ENCODE peak calls at places on chromosomes 3 and 15, in four cellular contexts. One of them, this sample, is unnamed. For H3K36me3 and H3K4me1, the result is how much of the 10 kb centered on the place peaks cover.

GRCh38 chr15:51335538-51335961 is 2.8 kb downstream of the CYP19A1 start:
- DNase-seq in HepG2: no peak
- DNase-seq in SK-N-SH: no peak
- DNase-seq in mammary epithelial cell: no peak
- DNase-seq in this sample: no peak

GRCh38 chr3:45568848-45569247 is 25.7 kb upstream of the LIMD1 start:
- DNase-seq in HepG2: no peak
- DNase-seq in SK-N-SH: no peak
- DNase-seq in mammary epithelial cell: no peak
- DNase-seq in this sample: no peak

GRCh38 chr3:153079386-153079785 is 82.6 kb upstream of the RAP2B start:
- DNase-seq in HepG2: no peak
- DNase-seq in SK-N-SH: no peak
- DNase-seq in mammary epithelial cell: no peak
- DNase-seq in this sample: no peak

GRCh38 chr3:38662544-38662943 is 13.1 kb upstream of the SCN5A start:
- DNase-seq in HepG2: peak
- DNase-seq in SK-N-SH: no peak
- DNase-seq in mammary epithelial cell: peak
- DNase-seq in this sample: no peak

GRCh38 chr3:4994144-4994730 is 15.0 kb downstream of the BHLHE40 start:
- DNase-seq in HepG2: no peak
- DNase-seq in SK-N-SH: no peak
- DNase-seq in mammary epithelial cell: peak
- DNase-seq in this sample: peak

GRCh38 chr15:35118987-35119386 is 33.9 kb upstream of the NANOGP8 start:
- DNase-seq in HepG2: no peak
- DNase-seq in SK-N-SH: no peak
- DNase-seq in mammary epithelial cell: no peak
- DNase-seq in this sample: no peak

GRCh38 chr3:71779674-71780377 is 5.1 kb downstream of the PROK2 start:
- DNase-seq in HepG2: no peak
- DNase-seq in SK-N-SH: no peak
- DNase-seq in mammary epithelial cell: no peak
- DNase-seq in this sample: no peak

GRCh38 chr3:55659023-55659355 is 171.9 kb upstream of the WNT5A start:
- DNase-seq in HepG2: no peak
- DNase-seq in SK-N-SH: no peak
- DNase-seq in mammary epithelial cell: no peak
- DNase-seq in this sample: no peak

GRCh38 chr3:186315581-186316354 is 46.3 kb downstream of the DGKG start:
- DNase-seq in HepG2: no peak
- DNase-seq in SK-N-SH: no peak
- DNase-seq in mammary epithelial cell: no peak
- DNase-seq in this sample: no peak

GRCh38 chr15:88918738-88919137 is 5.6 kb upstream of the MFGE8 start:
- DNase-seq in HepG2: no peak
- DNase-seq in SK-N-SH: no peak
- DNase-seq in mammary epithelial cell: peak
- DNase-seq in this sample: peak

GRCh38 chr15:87828608-87829007 is 427.9 kb downstream of the NTRK3 start:
- DNase-seq in HepG2: no peak
- DNase-seq in SK-N-SH: no peak
- DNase-seq in mammary epithelial cell: no peak
- DNase-seq in this sample: no peak

GRCh38 chr15:60720493-60721231 is 241.7 kb upstream of the ICE2 start:
- DNase-seq in HepG2: no peak
- DNase-seq in SK-N-SH: no peak
- DNase-seq in mammary epithelial cell: no peak
- DNase-seq in this sample: no peak

GRCh38 chr3:126345641-126346460 is 11.4 kb downstream of the KLF15 start:
- DNase-seq in HepG2: no peak
- DNase-seq in SK-N-SH: no peak
- DNase-seq in mammary epithelial cell: no peak
- DNase-seq in this sample: no peak

GRCh38 chr15:56215769-56216168 is 27.9 kb downstream of the RFX7 start:
- DNase-seq in HepG2: no peak
- DNase-seq in SK-N-SH: no peak
- DNase-seq in mammary epithelial cell: no peak
- DNase-seq in this sample: peak

GRCh38 chr3:138726966-138727365 is 107.8 kb downstream of the PIK3CB start:
- DNase-seq in HepG2: no peak
- DNase-seq in SK-N-SH: no peak
- DNase-seq in mammary epithelial cell: no peak
- DNase-seq in this sample: peak

GRCh38 chr3:144361002-144361401 is 389.4 kb downstream of the DIPK2A start:
- DNase-seq in HepG2: no peak
- DNase-seq in SK-N-SH: no peak
- DNase-seq in mammary epithelial cell: no peak
- DNase-seq in this sample: no peak

GRCh38 chr15:90347666-90348065 is 4.4 kb upstream of the ZNF774 start:
- DNase-seq in HepG2: no peak
- DNase-seq in SK-N-SH: no peak
- DNase-seq in mammary epithelial cell: no peak
- DNase-seq in this sample: no peak

GRCh38 chr3:51340311-51340829 is 44.7 kb upstream of the MANF start:
- DNase-seq in HepG2: peak
- DNase-seq in SK-N-SH: no peak
- DNase-seq in mammary epithelial cell: peak
- DNase-seq in this sample: peak

GRCh38 chr3:108744762-108745161 is 12.4 kb downstream of the RETNLB start:
- DNase-seq in HepG2: no peak
- DNase-seq in SK-N-SH: no peak
- DNase-seq in mammary epithelial cell: no peak
- DNase-seq in this sample: no peak

GRCh38 chr15:71328453-71328852 is 213.2 kb downstream of the THSD4 start:
- DNase-seq in HepG2: peak
- DNase-seq in SK-N-SH: no peak
- DNase-seq in mammary epithelial cell: no peak
- DNase-seq in this sample: no peak

GRCh38 chr3:11650391-11650790 is 6.7 kb upstream of the VGLL4 start:
- DNase-seq in HepG2: no peak
- DNase-seq in SK-N-SH: no peak
- DNase-seq in mammary epithelial cell: no peak
- DNase-seq in this sample: no peak

GRCh38 chr3:124316034-124316287 is 324.0 kb upstream of the ROPN1 start:
- DNase-seq in HepG2: no peak
- DNase-seq in SK-N-SH: no peak
- DNase-seq in mammary epithelial cell: no peak
- DNase-seq in this sample: no peak

GRCh38 chr15:80891006-80891405 is 98.6 kb downstream of the MESD start:
- DNase-seq in HepG2: no peak
- DNase-seq in SK-N-SH: no peak
- DNase-seq in mammary epithelial cell: no peak
- DNase-seq in this sample: no peak
- H3K36me3 ChIP-seq in HepG2: half or more
- H3K36me3 ChIP-seq in SK-N-SH: under half
- H3K36me3 ChIP-seq in mammary epithelial cell: under half
- H3K36me3 ChIP-seq in this sample: half or more

GRCh38 chr3:194640829-194641228 is 7.6 kb upstream of the TMEM44 start:
- DNase-seq in HepG2: peak
- DNase-seq in SK-N-SH: no peak
- DNase-seq in mammary epithelial cell: no peak
- DNase-seq in this sample: peak
- H3K9ac ChIP-seq in HepG2: no peak
- H3K9ac ChIP-seq in SK-N-SH: no peak
- H3K9ac ChIP-seq in mammary epithelial cell: no peak
- H3K9ac ChIP-seq in this sample: no peak

GRCh38 chr3:99665017-99665416 is 26.6 kb downstream of the COL8A1 start:
- DNase-seq in HepG2: no peak
- DNase-seq in SK-N-SH: no peak
- DNase-seq in mammary epithelial cell: no peak
- DNase-seq in this sample: no peak
- H3K4me1 ChIP-seq in HepG2: under half
- H3K4me1 ChIP-seq in SK-N-SH: under half
- H3K4me1 ChIP-seq in mammary epithelial cell: under half
- H3K4me1 ChIP-seq in this sample: under half

GRCh38 chr3:58119221-58119620 is 91.6 kb downstream of the DNASE1L3 start:
- DNase-seq in HepG2: no peak
- DNase-seq in SK-N-SH: no peak
- DNase-seq in mammary epithelial cell: no peak
- DNase-seq in this sample: no peak

GRCh38 chr3:58117561-58118305 is 93.0 kb downstream of the DNASE1L3 start:
- DNase-seq in HepG2: no peak
- DNase-seq in SK-N-SH: no peak
- DNase-seq in mammary epithelial cell: no peak
- DNase-seq in this sample: no peak

GRCh38 chr3:58120075-58120812 is 90.5 kb downstream of the DNASE1L3 start:
- DNase-seq in HepG2: no peak
- DNase-seq in SK-N-SH: no peak
- DNase-seq in mammary epithelial cell: no peak
- DNase-seq in this sample: no peak

GRCh38 chr3:58116985-58117384 is 93.8 kb downstream of the DNASE1L3 start:
- DNase-seq in HepG2: no peak
- DNase-seq in SK-N-SH: no peak
- DNase-seq in mammary epithelial cell: no peak
- DNase-seq in this sample: no peak

GRCh38 chr3:58116161-58116955 is 94.4 kb downstream of the DNASE1L3 start:
- DNase-seq in HepG2: no peak
- DNase-seq in SK-N-SH: no peak
- DNase-seq in mammary epithelial cell: no peak
- DNase-seq in this sample: no peak
- H3K36me3 ChIP-seq in HepG2: half or more
- H3K36me3 ChIP-seq in SK-N-SH: half or more
- H3K36me3 ChIP-seq in mammary epithelial cell: half or more
- H3K36me3 ChIP-seq in this sample: half or more

GRCh38 chr3:155026999-155027591 is 53.0 kb upstream of the MME start:
- DNase-seq in HepG2: no peak
- DNase-seq in SK-N-SH: no peak
- DNase-seq in mammary epithelial cell: no peak
- DNase-seq in this sample: peak
- H3K9ac ChIP-seq in HepG2: no peak
- H3K9ac ChIP-seq in SK-N-SH: no peak
- H3K9ac ChIP-seq in mammary epithelial cell: no peak
- H3K9ac ChIP-seq in this sample: peak

DNA sequence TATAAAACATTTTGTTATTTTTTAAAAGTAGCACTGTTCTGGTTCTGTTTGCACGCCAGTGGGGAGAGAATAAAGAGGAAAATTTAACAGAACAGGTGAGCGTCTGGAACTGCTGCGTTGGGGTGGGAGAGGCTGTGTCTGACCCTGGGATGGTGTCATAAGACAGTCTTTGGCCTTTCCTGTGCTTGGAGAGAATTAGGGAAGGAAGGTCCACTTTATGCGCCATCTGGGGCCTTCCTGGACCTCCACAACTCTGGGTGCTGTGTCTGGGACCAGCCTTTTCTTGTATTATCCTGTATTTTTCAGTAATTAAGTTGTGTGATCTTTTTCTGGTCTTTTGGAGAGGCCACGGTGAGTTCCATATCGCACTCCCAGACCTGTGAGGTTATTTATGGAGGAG is 3.3 kb downstream of the FAM43A start:
- DNase-seq in HepG2: no peak
- DNase-seq in SK-N-SH: no peak
- DNase-seq in mammary epithelial cell: no peak
- DNase-seq in this sample: peak
- H3K4me1 ChIP-seq in HepG2: half or more
- H3K4me1 ChIP-seq in SK-N-SH: half or more
- H3K4me1 ChIP-seq in mammary epithelial cell: under half
- H3K4me1 ChIP-seq in this sample: under half

DNA sequence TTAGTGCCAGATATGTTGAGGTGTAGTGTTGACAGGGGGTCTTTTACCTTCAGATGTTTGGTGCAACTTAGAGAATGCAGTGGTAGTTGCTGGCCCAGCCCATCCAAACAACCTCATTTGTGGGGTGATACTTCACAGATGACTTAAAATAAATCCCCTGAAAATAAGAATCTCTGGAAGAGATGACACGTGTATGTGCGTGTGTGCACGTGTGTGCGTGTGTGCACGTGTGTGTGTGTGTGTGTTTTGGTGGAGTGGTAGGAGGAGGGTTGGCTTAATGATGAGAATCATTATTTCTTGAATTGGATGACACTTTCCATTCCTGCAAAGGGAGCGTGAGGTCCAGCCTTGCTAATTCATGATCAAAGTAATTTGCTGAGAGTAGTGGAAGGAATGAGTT is 31.9 kb downstream of the SNRPN start:
- DNase-seq in HepG2: no peak
- DNase-seq in SK-N-SH: no peak
- DNase-seq in mammary epithelial cell: no peak
- DNase-seq in this sample: no peak
- H3K36me3 ChIP-seq in HepG2: under half
- H3K36me3 ChIP-seq in SK-N-SH: under half
- H3K36me3 ChIP-seq in mammary epithelial cell: under half
- H3K36me3 ChIP-seq in this sample: under half

DNA sequence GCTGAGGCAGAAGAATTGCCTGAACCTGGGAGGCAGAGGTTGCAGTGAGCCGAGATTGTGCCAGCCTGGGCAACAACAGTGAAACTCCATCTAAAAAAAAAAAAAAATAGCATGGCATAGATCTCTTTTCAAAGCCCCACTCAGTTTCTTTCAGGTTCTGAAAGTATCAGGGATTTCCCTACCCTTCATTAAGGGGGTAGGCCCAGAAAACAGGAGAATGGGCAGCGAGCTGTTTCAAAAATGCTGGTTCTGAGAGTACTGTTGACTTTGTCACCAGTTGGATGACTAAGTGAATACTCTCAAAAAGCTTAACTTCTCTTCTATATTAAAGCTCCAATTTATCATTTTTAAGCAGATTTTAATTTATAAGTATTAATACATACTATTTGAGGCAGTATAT is 72.8 kb downstream of the ARHGAP31 start:
- DNase-seq in HepG2: no peak
- DNase-seq in SK-N-SH: no peak
- DNase-seq in mammary epithelial cell: no peak
- DNase-seq in this sample: no peak
- H3K9ac ChIP-seq in HepG2: no peak
- H3K9ac ChIP-seq in SK-N-SH: no peak
- H3K9ac ChIP-seq in mammary epithelial cell: no peak
- H3K9ac ChIP-seq in this sample: no peak